ENCODE peak calls at places on chromosomes 5 and 9, in eight cellular contexts. V is IMR-90, U is testis, L is fibroblast of villous mesenchyme, P is K562, R is choroid plexus epithelial cell, G is NB4, K is tibial nerve. Z is an unnamed sample.
A peak's percentile ranks its signal among the peaks of the same experiment; 100 is the strongest.

GRCh38 chr5:14374100-14374499 is 207.5 kb upstream of the OTULINL start:
- DNase-seq in V (no peak), U (no peak), L (no peak), P (no peak), R (peak; percentile 31), G (no peak), K (no peak), Z (no peak)

GRCh38 chr5:132180134-132180745 is 47.4 kb downstream of the P4HA2 start:
- DNase-seq in V (peak; percentile 74), U (peak; percentile 22), L (peak; percentile 73), P (peak; percentile 74), R (peak; percentile 86), G (peak; percentile 70), K (no peak), Z (peak; percentile 77)

GRCh38 chr5:150992705-150993104 is 27.7 kb upstream of the GPX3 start:
- DNase-seq in V (no peak), U (no peak), L (no peak), P (no peak), R (no peak), G (no peak), K (no peak), Z (no peak)

GRCh38 chr9:137439158-137439714 is 1.9 kb downstream of the ENTPD8 start:
- DNase-seq in V (no peak), U (no peak), L (no peak), P (no peak), R (no peak), G (no peak), K (no peak), Z (no peak)

GRCh38 chr9:10697044-10697443 is 84.2 kb upstream of the PTPRD start:
- DNase-seq in V (no peak), U (no peak), L (no peak), P (no peak), R (no peak), G (no peak), K (no peak), Z (no peak)

GRCh38 chr5:176671399-176671798 is 24.1 kb downstream of the TSPAN17 start:
- DNase-seq in V (no peak), U (no peak), L (no peak), P (no peak), R (no peak), G (no peak), K (no peak), Z (no peak)

GRCh38 chr5:159781626-159782157 is 134.6 kb upstream of the ADRA1B start:
- DNase-seq in V (no peak), U (no peak), L (no peak), P (no peak), R (no peak), G (no peak), K (no peak), Z (no peak)

GRCh38 chr9:88590558-88591146 is 55.7 kb downstream of the NXNL2 start:
- DNase-seq in V (no peak), U (no peak), L (no peak), P (no peak), R (no peak), G (peak; percentile 46), K (no peak), Z (no peak)

GRCh38 chr5:164027738-164028137 is 522.3 kb downstream of the MAT2B start:
- DNase-seq in V (peak; percentile 15), U (no peak), L (no peak), P (no peak), R (no peak), G (no peak), K (no peak), Z (peak; percentile 73)

GRCh38 chr5:119036101-119036762 is 34.7 kb upstream of the DMXL1 start:
- DNase-seq in V (peak; percentile 89), U (no peak), L (peak; percentile 44), P (peak; percentile 25), R (peak; percentile 69), G (peak; percentile 34), K (no peak), Z (peak; percentile 90)

GRCh38 chr5:112957970-112958773 is 18.4 kb upstream of the DCP2 start:
- DNase-seq in V (peak; percentile 98), U (peak; percentile 51), L (peak; percentile 91), P (peak; percentile 37), R (peak; percentile 96), G (peak; percentile 25), K (no peak), Z (peak; percentile 99)

GRCh38 chr5:306011-306805 is 15.3 kb upstream of the AHRR start:
- DNase-seq in V (no peak), U (peak; percentile 8), L (no peak), P (no peak), R (no peak), G (no peak), K (no peak), Z (no peak)

GRCh38 chr9:120936011-120936763 is 9.6 kb upstream of the TRAF1 start:
- DNase-seq in V (peak; percentile 95), U (peak; percentile 96), L (peak; percentile 98), P (peak; percentile 91), R (peak; percentile 97), G (peak; percentile 84), K (peak; percentile 95), Z (peak; percentile 96)
- H3K4me3 ChIP-seq in V (peak overlapping the region; percentile 20), U (no peak overlapping the region), L (peak overlapping the region; percentile 49), P (no peak overlapping the region), R (peak overlapping the region; percentile 45), G (no peak overlapping the region), K (peak overlapping the region; percentile 22), Z (peak overlapping the region; percentile 40)

GRCh38 chr5:69217732-69218568 is 16.7 kb upstream of the CDK7 start:
- DNase-seq in V (peak; percentile 86), U (peak; percentile 99), L (peak; percentile 91), P (peak; percentile 96), R (peak; percentile 95), G (peak; percentile 95), K (peak; percentile 61), Z (peak; percentile 90)
- TF ChIP-seq CTCF in V (no peak), U (peak; percentile 18), L (peak; percentile 10), P (no peak), R (peak; percentile 30), G (no peak), K (peak; percentile 11), Z (no peak)

DNA sequence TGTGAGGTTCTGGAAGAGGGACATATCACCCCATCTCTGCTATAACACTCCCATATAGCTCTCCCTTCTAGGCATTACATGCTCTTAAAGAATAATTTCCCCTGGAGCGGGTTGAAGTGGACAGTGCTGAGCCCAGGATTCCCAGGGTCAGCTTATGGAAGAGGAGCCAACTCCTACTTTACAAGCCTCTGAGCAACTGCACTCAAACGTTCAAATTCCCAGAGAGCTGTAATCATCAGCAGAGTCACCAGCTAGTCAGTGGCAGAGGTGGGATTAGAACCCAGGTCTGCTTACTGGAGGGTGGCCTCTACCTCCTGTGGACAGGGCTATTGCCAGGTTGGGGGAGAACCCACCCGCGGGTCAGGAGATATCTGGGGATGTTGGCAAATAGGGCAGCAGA is 1.4 kb downstream of the NEURL1B start:
- DNase-seq in V (peak; percentile 26), U (no peak), L (peak; percentile 18), P (no peak), R (no peak), G (no peak), K (no peak), Z (no peak)
- H3K4me3 ChIP-seq in V (no peak overlapping the region), U (peak overlapping the region; percentile 82), L (no peak overlapping the region), P (no peak overlapping the region), R (no peak overlapping the region), G (no peak overlapping the region), K (peak overlapping the region; percentile 91), Z (no peak overlapping the region)

GRCh38 chr5:81397169-81397568 is 3.2 kb upstream of the ACOT12 start:
- DNase-seq in V (peak; percentile 33), U (no peak), L (no peak), P (no peak), R (peak; percentile 56), G (no peak), K (no peak), Z (peak; percentile 50)

GRCh38 chr5:81389015-81389414 is 4.9 kb downstream of the ACOT12 start:
- DNase-seq in V (no peak), U (no peak), L (no peak), P (no peak), R (no peak), G (no peak), K (no peak), Z (no peak)

GRCh38 chr5:81393783-81394718 is at the start of gene ACOT12:
- DNase-seq in V (peak; percentile 20), U (no peak), L (peak; percentile 9), P (no peak), R (peak; percentile 30), G (no peak), K (no peak), Z (peak; percentile 17)

GRCh38 chr5:81395262-81395661 is 1.3 kb upstream of the ACOT12 start:
- DNase-seq in V (no peak), U (no peak), L (no peak), P (no peak), R (no peak), G (no peak), K (no peak), Z (no peak)

DNA sequence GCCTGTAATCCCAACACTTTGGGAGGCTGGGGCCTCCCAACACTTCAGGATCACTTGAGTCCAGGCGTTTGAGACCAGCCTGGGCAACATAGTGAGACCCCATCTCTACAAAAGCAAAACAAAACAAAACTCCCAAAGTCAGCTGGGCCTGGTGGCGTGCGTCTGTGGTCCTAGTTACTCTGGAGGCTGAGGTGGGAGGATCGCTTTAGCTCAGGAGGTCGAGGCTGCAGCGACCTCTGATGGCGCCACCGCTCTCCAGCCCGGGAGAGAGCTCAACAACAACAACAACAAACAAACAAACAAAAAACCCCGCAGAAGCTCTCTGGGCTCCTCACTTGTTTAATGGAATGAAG is 528 bp downstream of the ACOT12 start:
- DNase-seq in V (no peak), U (no peak), L (no peak), P (no peak), R (no peak), G (no peak), K (no peak), Z (no peak)
- TF ChIP-seq CTCF in V (no peak), U (no peak), L (no peak), P (no peak), R (no peak), G (no peak), K (no peak), Z (peak; percentile 2)

GRCh38 chr9:97873410-97873809 is 20.4 kb downstream of the FOXE1 start:
- DNase-seq in V (no peak), U (no peak), L (no peak), P (no peak), R (no peak), G (no peak), K (no peak), Z (no peak)

GRCh38 chr9:97876061-97876460 is 23.0 kb downstream of the FOXE1 start:
- DNase-seq in V (no peak), U (no peak), L (no peak), P (no peak), R (no peak), G (no peak), K (no peak), Z (no peak)

GRCh38 chr9:97873877-97874276 is 20.9 kb downstream of the FOXE1 start:
- DNase-seq in V (peak; percentile 10), U (no peak), L (no peak), P (no peak), R (peak; percentile 15), G (peak; percentile 43), K (no peak), Z (peak; percentile 20)

GRCh38 chr9:97874617-97875016 is 21.6 kb downstream of the FOXE1 start:
- DNase-seq in V (no peak), U (no peak), L (no peak), P (no peak), R (no peak), G (no peak), K (no peak), Z (no peak)

DNA sequence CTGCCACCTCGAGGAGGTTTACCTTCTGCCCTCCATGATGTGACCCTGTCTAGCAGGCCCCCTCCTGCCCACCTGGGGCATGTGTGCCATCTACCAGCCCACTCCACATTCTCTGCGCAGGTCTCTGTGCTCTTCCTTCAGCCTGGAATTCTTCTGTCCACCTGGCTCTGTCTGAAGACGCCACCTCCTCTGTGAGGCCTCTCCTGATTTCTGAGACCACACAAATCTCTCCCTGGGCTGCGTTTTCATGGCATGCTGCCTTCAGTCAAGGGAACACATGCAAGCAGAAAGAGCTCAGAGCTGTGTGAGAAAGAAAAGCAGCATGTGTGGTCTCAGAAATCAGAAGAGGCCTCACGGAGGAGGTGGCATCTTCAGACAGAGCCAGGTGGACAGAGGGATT is 22.1 kb downstream of the FOXE1 start:
- DNase-seq in V (no peak), U (no peak), L (no peak), P (no peak), R (no peak), G (no peak), K (no peak), Z (no peak)
- H3K4me3 ChIP-seq in V (no peak overlapping the region), U (no peak overlapping the region), L (no peak overlapping the region), P (no peak overlapping the region), R (no peak overlapping the region), G (no peak overlapping the region), K (no peak overlapping the region), Z (no peak overlapping the region)